ENCODE peak calls at places on chromosomes 13 and 19, in nine cellular contexts. One of them, this sample, is unnamed.

GRCh38 chr13:23899555-23899954 is 2.3 kb upstream of the C1QTNF9B start:
- DNase-seq in epithelial cell of esophagus: peak
- DNase-seq in uterus: no peak
- DNase-seq in A549: peak
- DNase-seq in MCF 10A: peak
- DNase-seq in fibroblast of the aortic adventitia: peak
- DNase-seq in psoas muscle: no peak
- DNase-seq in colonic mucosa: peak
- DNase-seq in MM.1S: peak
- DNase-seq in this sample: peak

GRCh38 chr13:83895994-83896580 is 13.8 kb upstream of the SLITRK1 start:
- DNase-seq in MCF 10A: peak
- DNase-seq in MM.1S: no peak
- DNase-seq in A549: no peak
- DNase-seq in uterus: no peak
- DNase-seq in epithelial cell of esophagus: peak
- DNase-seq in psoas muscle: no peak
- DNase-seq in colonic mucosa: no peak
- DNase-seq in fibroblast of the aortic adventitia: no peak
- DNase-seq in this sample: no peak

GRCh38 chr13:27622881-27623280 is 1.2 kb downstream of the POLR1D start:
- DNase-seq in psoas muscle: no peak
- DNase-seq in epithelial cell of esophagus: no peak
- DNase-seq in MM.1S: no peak
- DNase-seq in fibroblast of the aortic adventitia: no peak
- DNase-seq in colonic mucosa: no peak
- DNase-seq in uterus: no peak
- DNase-seq in MCF 10A: no peak
- DNase-seq in A549: no peak
- DNase-seq in this sample: no peak

GRCh38 chr19:58573658-58574164 is 576 bp upstream of the MZF1 start:
- DNase-seq in uterus: no peak
- DNase-seq in fibroblast of the aortic adventitia: no peak
- DNase-seq in epithelial cell of esophagus: no peak
- DNase-seq in colonic mucosa: no peak
- DNase-seq in psoas muscle: no peak
- DNase-seq in A549: no peak
- DNase-seq in MCF 10A: no peak
- DNase-seq in MM.1S: no peak
- DNase-seq in this sample: no peak

GRCh38 chr13:76440568-76440967 is 445.6 kb downstream of the KCTD12 start:
- DNase-seq in epithelial cell of esophagus: no peak
- DNase-seq in uterus: no peak
- DNase-seq in fibroblast of the aortic adventitia: no peak
- DNase-seq in MM.1S: peak
- DNase-seq in MCF 10A: no peak
- DNase-seq in psoas muscle: no peak
- DNase-seq in colonic mucosa: no peak
- DNase-seq in A549: no peak
- DNase-seq in this sample: no peak

GRCh38 chr13:48235100-48235813 is 2.3 kb downstream of the ITM2B start:
- DNase-seq in MCF 10A: peak
- DNase-seq in psoas muscle: no peak
- DNase-seq in fibroblast of the aortic adventitia: peak
- DNase-seq in A549: no peak
- DNase-seq in MM.1S: no peak
- DNase-seq in colonic mucosa: no peak
- DNase-seq in uterus: no peak
- DNase-seq in epithelial cell of esophagus: peak
- DNase-seq in this sample: peak

GRCh38 chr13:64755961-64756360 is 2474.2 kb downstream of the PCDH9 start:
- DNase-seq in epithelial cell of esophagus: peak
- DNase-seq in MCF 10A: no peak
- DNase-seq in psoas muscle: no peak
- DNase-seq in MM.1S: no peak
- DNase-seq in fibroblast of the aortic adventitia: peak
- DNase-seq in colonic mucosa: no peak
- DNase-seq in A549: no peak
- DNase-seq in uterus: no peak
- DNase-seq in this sample: no peak

GRCh38 chr13:23372264-23372905 is 61.1 kb downstream of the SACS start:
- DNase-seq in MM.1S: no peak
- DNase-seq in epithelial cell of esophagus: no peak
- DNase-seq in fibroblast of the aortic adventitia: peak
- DNase-seq in A549: no peak
- DNase-seq in uterus: no peak
- DNase-seq in MCF 10A: no peak
- DNase-seq in colonic mucosa: no peak
- DNase-seq in psoas muscle: no peak
- DNase-seq in this sample: no peak

GRCh38 chr13:41590643-41591042 is 133.3 kb downstream of the RGCC start:
- DNase-seq in fibroblast of the aortic adventitia: no peak
- DNase-seq in MCF 10A: no peak
- DNase-seq in psoas muscle: no peak
- DNase-seq in uterus: no peak
- DNase-seq in colonic mucosa: no peak
- DNase-seq in MM.1S: no peak
- DNase-seq in epithelial cell of esophagus: peak
- DNase-seq in A549: no peak
- DNase-seq in this sample: no peak

GRCh38 chr13:41590122-41590521 is 132.8 kb downstream of the RGCC start:
- DNase-seq in A549: peak
- DNase-seq in MM.1S: no peak
- DNase-seq in fibroblast of the aortic adventitia: no peak
- DNase-seq in MCF 10A: no peak
- DNase-seq in uterus: no peak
- DNase-seq in psoas muscle: no peak
- DNase-seq in epithelial cell of esophagus: no peak
- DNase-seq in colonic mucosa: no peak
- DNase-seq in this sample: no peak

GRCh38 chr13:41589434-41589833 is 132.1 kb downstream of the RGCC start:
- DNase-seq in fibroblast of the aortic adventitia: no peak
- DNase-seq in MCF 10A: no peak
- DNase-seq in A549: no peak
- DNase-seq in uterus: no peak
- DNase-seq in epithelial cell of esophagus: no peak
- DNase-seq in psoas muscle: no peak
- DNase-seq in MM.1S: no peak
- DNase-seq in colonic mucosa: no peak
- DNase-seq in this sample: no peak

GRCh38 chr13:41588899-41589298 is 131.5 kb downstream of the RGCC start:
- DNase-seq in MCF 10A: peak
- DNase-seq in psoas muscle: no peak
- DNase-seq in uterus: no peak
- DNase-seq in epithelial cell of esophagus: peak
- DNase-seq in A549: peak
- DNase-seq in fibroblast of the aortic adventitia: peak
- DNase-seq in colonic mucosa: no peak
- DNase-seq in MM.1S: no peak
- DNase-seq in this sample: no peak

DNA sequence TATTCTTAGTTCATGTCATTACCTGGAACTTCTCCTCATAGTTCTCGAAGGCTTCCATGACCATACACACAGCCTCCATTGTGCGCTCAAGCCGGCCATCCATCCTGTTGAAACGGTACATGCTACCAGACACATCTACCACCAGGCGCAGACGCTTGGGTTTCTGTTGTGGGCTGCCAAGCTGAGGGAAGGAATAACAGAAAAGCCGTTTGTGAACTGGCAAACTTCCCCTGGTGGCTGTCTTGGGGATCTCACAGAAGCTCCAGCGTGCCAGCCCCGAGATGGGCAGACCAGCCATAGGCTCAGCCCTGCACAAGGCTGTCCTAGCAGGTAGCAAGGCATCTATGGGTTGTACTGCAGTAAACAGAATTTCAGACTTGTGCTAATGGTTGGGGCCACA is 130.1 kb downstream of the RGCC start:
- DNase-seq in uterus: no peak
- DNase-seq in psoas muscle: no peak
- DNase-seq in MCF 10A: no peak
- DNase-seq in fibroblast of the aortic adventitia: no peak
- DNase-seq in MM.1S: no peak
- DNase-seq in epithelial cell of esophagus: no peak
- DNase-seq in A549: peak
- DNase-seq in colonic mucosa: no peak
- DNase-seq in this sample: no peak
- TF ChIP-seq CTCF in uterus: no peak
- TF ChIP-seq CTCF in psoas muscle: no peak
- TF ChIP-seq CTCF in MCF 10A: no peak
- TF ChIP-seq CTCF in fibroblast of the aortic adventitia: no peak
- TF ChIP-seq CTCF in MM.1S: no peak
- TF ChIP-seq CTCF in epithelial cell of esophagus: no peak
- TF ChIP-seq CTCF in A549: no peak
- TF ChIP-seq CTCF in colonic mucosa: no peak
- TF ChIP-seq CTCF in this sample: no peak

DNA sequence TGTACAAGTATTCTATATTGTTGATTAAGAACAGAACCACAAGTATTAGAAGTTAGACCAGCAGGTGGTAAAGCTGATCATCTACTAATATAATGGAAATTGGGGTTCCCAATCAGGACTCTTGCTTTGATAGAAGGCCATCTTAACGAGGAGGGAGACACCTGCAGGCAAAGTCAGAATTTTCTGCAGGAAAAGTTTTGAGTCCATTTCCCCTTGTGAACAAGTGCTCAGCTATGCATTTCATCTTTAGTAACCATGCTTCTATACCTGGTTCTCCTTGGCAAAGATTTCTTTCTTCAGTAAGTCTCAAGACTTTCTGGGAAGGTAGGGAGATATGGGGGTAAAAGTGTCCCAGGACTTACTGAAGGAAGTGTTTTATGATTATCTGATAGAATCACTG is 36.1 kb upstream of the USPL1 start:
- DNase-seq in MM.1S: peak
- DNase-seq in colonic mucosa: peak
- DNase-seq in epithelial cell of esophagus: peak
- DNase-seq in MCF 10A: peak
- DNase-seq in uterus: no peak
- DNase-seq in fibroblast of the aortic adventitia: peak
- DNase-seq in A549: peak
- DNase-seq in psoas muscle: no peak
- DNase-seq in this sample: peak
- TF ChIP-seq CTCF in MM.1S: peak
- TF ChIP-seq CTCF in colonic mucosa: no peak
- TF ChIP-seq CTCF in epithelial cell of esophagus: peak
- TF ChIP-seq CTCF in MCF 10A: peak
- TF ChIP-seq CTCF in uterus: no peak
- TF ChIP-seq CTCF in fibroblast of the aortic adventitia: peak
- TF ChIP-seq CTCF in A549: no peak
- TF ChIP-seq CTCF in psoas muscle: no peak
- TF ChIP-seq CTCF in this sample: no peak

DNA sequence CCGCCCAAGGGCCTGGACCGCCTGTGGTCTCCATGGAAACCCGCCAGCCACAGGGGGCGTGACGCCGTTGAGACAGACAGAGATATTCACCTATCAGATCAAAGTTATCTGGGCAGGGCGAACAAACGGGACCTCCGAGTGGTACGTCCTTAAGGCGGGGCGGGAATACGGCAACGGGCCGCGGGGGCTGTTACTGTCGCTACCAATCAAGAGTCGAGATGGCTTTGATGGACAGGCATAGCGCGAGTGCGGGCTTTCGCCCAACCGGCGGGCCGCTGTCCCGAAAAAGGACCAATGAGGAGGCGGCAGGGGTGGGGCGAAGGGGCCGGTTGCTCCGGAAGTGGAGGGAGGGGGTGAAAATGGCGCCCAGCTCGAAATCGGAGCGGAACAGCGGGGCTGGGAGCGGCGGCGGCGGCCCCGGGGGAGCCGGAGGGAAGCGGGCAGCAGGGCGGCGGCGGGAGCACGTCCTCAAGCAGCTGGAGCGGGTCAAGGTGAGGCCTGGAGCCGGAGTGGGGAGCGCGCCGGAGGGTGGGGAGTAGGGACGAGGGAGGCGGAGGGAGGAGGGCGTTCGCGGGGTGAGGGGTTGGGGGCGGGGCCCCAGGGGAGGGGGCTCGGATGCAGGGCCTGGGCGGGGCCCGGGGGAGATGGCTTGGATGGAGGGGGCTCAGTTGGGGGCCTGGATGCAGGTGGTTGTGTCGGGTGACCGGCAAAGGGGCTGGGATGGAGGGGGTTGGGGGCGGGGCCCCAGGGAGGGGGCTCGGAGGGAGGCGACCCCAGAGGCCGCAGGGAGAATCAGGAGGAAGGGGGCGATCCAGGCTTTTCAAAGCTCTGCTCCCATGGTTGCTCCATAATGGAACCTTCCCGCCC is at the start of gene DCAF15:
- DNase-seq in A549: peak
- DNase-seq in colonic mucosa: peak
- DNase-seq in MM.1S: peak
- DNase-seq in MCF 10A: peak
- DNase-seq in uterus: peak
- DNase-seq in epithelial cell of esophagus: peak
- DNase-seq in psoas muscle: peak
- DNase-seq in fibroblast of the aortic adventitia: peak
- DNase-seq in this sample: peak
- TF ChIP-seq CTCF in A549: no peak
- TF ChIP-seq CTCF in colonic mucosa: no peak
- TF ChIP-seq CTCF in MM.1S: no peak
- TF ChIP-seq CTCF in MCF 10A: no peak
- TF ChIP-seq CTCF in uterus: no peak
- TF ChIP-seq CTCF in epithelial cell of esophagus: no peak
- TF ChIP-seq CTCF in psoas muscle: no peak
- TF ChIP-seq CTCF in fibroblast of the aortic adventitia: no peak
- TF ChIP-seq CTCF in this sample: no peak

GRCh38 chr19:19321143-19321577 is 531 bp downstream of the MAU2 start:
- DNase-seq in MM.1S: peak
- DNase-seq in A549: peak
- DNase-seq in psoas muscle: no peak
- DNase-seq in epithelial cell of esophagus: no peak
- DNase-seq in MCF 10A: peak
- DNase-seq in fibroblast of the aortic adventitia: peak
- DNase-seq in uterus: no peak
- DNase-seq in colonic mucosa: peak
- DNase-seq in this sample: no peak
- TF ChIP-seq CTCF in MM.1S: no peak
- TF ChIP-seq CTCF in A549: no peak
- TF ChIP-seq CTCF in psoas muscle: no peak
- TF ChIP-seq CTCF in epithelial cell of esophagus: no peak
- TF ChIP-seq CTCF in MCF 10A: no peak
- TF ChIP-seq CTCF in fibroblast of the aortic adventitia: no peak
- TF ChIP-seq CTCF in uterus: no peak
- TF ChIP-seq CTCF in colonic mucosa: no peak
- TF ChIP-seq CTCF in this sample: no peak

GRCh38 chr19:38361633-38362075 is 12.7 kb upstream of the PSMD8 start:
- DNase-seq in MM.1S: peak
- DNase-seq in uterus: peak
- DNase-seq in MCF 10A: peak
- DNase-seq in fibroblast of the aortic adventitia: peak
- DNase-seq in psoas muscle: peak
- DNase-seq in A549: peak
- DNase-seq in epithelial cell of esophagus: peak
- DNase-seq in colonic mucosa: peak
- DNase-seq in this sample: peak
- TF ChIP-seq CTCF in MM.1S: peak
- TF ChIP-seq CTCF in uterus: no peak
- TF ChIP-seq CTCF in MCF 10A: no peak
- TF ChIP-seq CTCF in fibroblast of the aortic adventitia: peak
- TF ChIP-seq CTCF in psoas muscle: peak
- TF ChIP-seq CTCF in A549: no peak
- TF ChIP-seq CTCF in epithelial cell of esophagus: peak
- TF ChIP-seq CTCF in colonic mucosa: no peak
- TF ChIP-seq CTCF in this sample: peak

This sample was measured in Calu3.